ENCODE peak calls at places on chromosomes 6 and 20, in four cellular contexts. E is neuronal stem cell, J is endodermal cell, I is neural progenitor cell. A is an unnamed sample.

GRCh38 chr6:128632131-128632530 is 111.7 kb upstream of the PTPRK start:
- DNase-seq in E (no peak), J (no peak), I (no peak), A (no peak)

GRCh38 chr6:136753624-136754023 is 38.7 kb downstream of the MAP3K5 start:
- DNase-seq in E (no peak), J (peak; percentile 42), I (no peak), A (no peak)

GRCh38 chr6:108839068-108839467 is 9.2 kb upstream of the ARMC2 start:
- DNase-seq in E (no peak), J (peak; percentile 68), I (peak; percentile 20), A (no peak)

GRCh38 chr6:53862517-53863457 is 68.0 kb downstream of the LRRC1 start:
- DNase-seq in E (no peak), J (no peak), I (no peak), A (peak; percentile 80)

GRCh38 chr20:35318502-35319157 is 26.4 kb upstream of the FAM83C start:
- DNase-seq in E (no peak), J (no peak), I (no peak), A (peak; percentile 81)

GRCh38 chr6:125102411-125102810 is 51.2 kb upstream of the TPD52L1 start:
- DNase-seq in E (no peak), J (no peak), I (no peak), A (peak; percentile 40)

GRCh38 chr6:20582586-20583446 is 48.6 kb downstream of the CDKAL1 start:
- DNase-seq in E (no peak), J (no peak), I (no peak), A (no peak)

GRCh38 chr6:130760006-130760405 is 67.2 kb upstream of the SMLR1 start:
- DNase-seq in E (peak; percentile 20), J (peak; percentile 79), I (peak; percentile 66), A (peak; percentile 76)

GRCh38 chr20:50478162-50479036 is 31.8 kb upstream of the PTPN1 start:
- DNase-seq in E (peak; percentile 15), J (peak; percentile 90), I (peak; percentile 77), A (peak; percentile 87)

GRCh38 chr6:39280247-39280731 is 33.9 kb downstream of the KCNK17 start:
- DNase-seq in E (no peak), J (peak; percentile 54), I (no peak), A (peak; percentile 64)

GRCh38 chr6:144283781-144284473 is 1.2 kb upstream of the UTRN start:
- DNase-seq in E (no peak), J (no peak), I (no peak), A (peak; percentile 69)

GRCh38 chr6:24431045-24431451 is 28.3 kb downstream of the MRS2 start:
- DNase-seq in E (no peak), J (peak; percentile 66), I (peak; percentile 28), A (peak; percentile 65)

GRCh38 chr6:121430514-121431460 is 4.7 kb upstream of the GJA1 start:
- DNase-seq in E (no peak), J (no peak), I (peak; percentile 59), A (peak; percentile 72)

GRCh38 chr6:85403331-85404015 is 46.4 kb upstream of the NT5E start:
- DNase-seq in E (no peak), J (peak; percentile 59), I (no peak), A (peak; percentile 91)

GRCh38 chr6:161261797-161262196 is 12.1 kb downstream of the AGPAT4 start:
- DNase-seq in E (no peak), J (no peak), I (no peak), A (no peak)

GRCh38 chr6:117616971-117617765 is 14.9 kb upstream of the GOPC start:
- DNase-seq in E (no peak), J (no peak), I (no peak), A (no peak)

GRCh38 chr6:47455533-47456209 is 21.9 kb upstream of the CD2AP start:
- DNase-seq in E (no peak), J (no peak), I (no peak), A (no peak)

GRCh38 chr6:154962751-154963150 is 32.4 kb upstream of the TIAM2 start:
- DNase-seq in E (no peak), J (no peak), I (no peak), A (peak; percentile 76)

GRCh38 chr6:135722679-135723078 is 128.8 kb upstream of the PDE7B start:
- DNase-seq in E (no peak), J (no peak), I (no peak), A (peak; percentile 87)

GRCh38 chr6:167703781-167704180 is 122.9 kb upstream of the AFDN start:
- DNase-seq in E (no peak), J (peak; percentile 37), I (no peak), A (no peak)

GRCh38 chr20:51327251-51327841 is 215.2 kb downstream of the NFATC2 start:
- DNase-seq in E (no peak), J (no peak), I (no peak), A (peak; percentile 95)

GRCh38 chr6:136347847-136348246 is 58.2 kb upstream of the BCLAF1 start:
- DNase-seq in E (no peak), J (no peak), I (no peak), A (peak; percentile 53)

GRCh38 chr6:71287038-71287437 is 1.6 kb upstream of the OGFRL1 start:
- DNase-seq in E (no peak), J (no peak), I (no peak), A (peak; percentile 63)

GRCh38 chr20:53677447-53678314 is 84.0 kb upstream of the ZNF217 start:
- DNase-seq in E (no peak), J (peak; percentile 71), I (peak; percentile 39), A (peak; percentile 24)

GRCh38 chr6:142413111-142413510 is 111.3 kb downstream of the ADGRG6 start:
- DNase-seq in E (no peak), J (no peak), I (no peak), A (peak; percentile 54)

GRCh38 chr20:22795455-22795854 is 211.1 kb upstream of the FOXA2 start:
- DNase-seq in E (no peak), J (no peak), I (no peak), A (no peak)

GRCh38 chr20:22836877-22837276 is 198.2 kb upstream of the SSTR4 start:
- DNase-seq in E (no peak), J (peak; percentile 35), I (no peak), A (peak; percentile 30)

GRCh38 chr6:108966855-108967755 is 118.9 kb downstream of the ARMC2 start:
- DNase-seq in E (peak; percentile 46), J (peak; percentile 83), I (peak; percentile 78), A (peak; percentile 43)

GRCh38 chr6:140567469-140567868 is 1193.0 kb upstream of the CITED2 start:
- DNase-seq in E (no peak), J (no peak), I (peak; percentile 7), A (peak; percentile 28)

GRCh38 chr6:140571139-140571538 is 1196.7 kb upstream of the CITED2 start:
- DNase-seq in E (no peak), J (no peak), I (no peak), A (peak; percentile 29)

GRCh38 chr6:140572129-140572528 is 1197.7 kb upstream of the CITED2 start:
- DNase-seq in E (no peak), J (no peak), I (no peak), A (peak; percentile 94)

GRCh38 chr6:140561701-140562100 is 1187.3 kb upstream of the CITED2 start:
- DNase-seq in E (no peak), J (no peak), I (no peak), A (no peak)

DNA sequence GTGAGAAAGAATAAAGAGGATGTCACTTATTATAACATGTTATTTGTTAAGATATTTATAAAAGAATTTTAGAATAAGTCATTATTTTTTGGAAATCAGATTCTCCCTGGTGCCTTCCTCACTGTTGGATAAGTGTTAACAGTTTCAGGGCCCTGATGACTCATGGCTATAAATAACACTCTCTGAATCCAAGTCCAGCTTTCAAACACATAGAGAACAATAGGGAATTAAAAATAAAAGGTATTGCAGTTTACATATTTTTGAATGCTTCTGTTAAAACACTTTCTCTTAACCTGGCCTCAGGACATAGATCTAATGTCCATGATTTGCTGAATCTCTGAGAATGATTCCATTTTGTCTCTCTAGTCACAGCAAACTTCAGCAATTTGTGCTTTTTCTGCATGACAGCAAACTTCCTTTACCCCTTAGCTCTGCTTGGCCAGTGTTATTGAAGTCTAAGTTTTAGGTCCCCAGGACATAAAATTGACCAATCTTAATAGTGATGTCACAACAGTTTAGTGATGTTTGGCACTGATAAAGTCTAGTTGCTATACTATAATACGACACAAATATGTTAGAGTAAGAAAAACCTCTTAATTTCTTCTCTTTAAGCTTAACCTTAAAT is 1192.4 kb upstream of the CITED2 start:
- DNase-seq in E (no peak), J (no peak), I (no peak), A (peak; percentile 82)
- H3K9ac ChIP-seq in E (no peak overlapping the region), J (no peak overlapping the region), I (no peak overlapping the region), A (no peak overlapping the region)

DNA sequence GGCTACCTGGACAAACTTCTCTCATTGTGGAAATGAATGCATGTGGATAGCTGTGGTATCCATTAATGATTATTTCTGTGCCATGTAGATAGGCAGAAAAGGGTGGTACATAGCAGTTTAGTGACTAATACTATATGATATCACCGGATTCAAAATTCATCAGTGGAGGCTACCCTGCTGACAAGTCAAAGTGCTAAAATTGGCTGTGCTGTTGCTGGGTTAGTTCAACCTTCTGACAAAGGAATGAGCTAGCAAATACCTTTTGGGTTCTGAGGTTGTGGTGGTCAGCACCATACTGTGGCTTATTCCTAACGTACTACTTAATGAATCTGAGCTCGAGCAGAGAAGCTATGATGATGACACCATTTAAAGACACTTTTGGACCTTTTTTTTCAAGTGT is 109.1 kb downstream of the TFAP2B start:
- DNase-seq in E (no peak), J (no peak), I (no peak), A (no peak)
- H3K9ac ChIP-seq in E (no peak overlapping the region), J (no peak overlapping the region), I (no peak overlapping the region), A (no peak overlapping the region)

DNA sequence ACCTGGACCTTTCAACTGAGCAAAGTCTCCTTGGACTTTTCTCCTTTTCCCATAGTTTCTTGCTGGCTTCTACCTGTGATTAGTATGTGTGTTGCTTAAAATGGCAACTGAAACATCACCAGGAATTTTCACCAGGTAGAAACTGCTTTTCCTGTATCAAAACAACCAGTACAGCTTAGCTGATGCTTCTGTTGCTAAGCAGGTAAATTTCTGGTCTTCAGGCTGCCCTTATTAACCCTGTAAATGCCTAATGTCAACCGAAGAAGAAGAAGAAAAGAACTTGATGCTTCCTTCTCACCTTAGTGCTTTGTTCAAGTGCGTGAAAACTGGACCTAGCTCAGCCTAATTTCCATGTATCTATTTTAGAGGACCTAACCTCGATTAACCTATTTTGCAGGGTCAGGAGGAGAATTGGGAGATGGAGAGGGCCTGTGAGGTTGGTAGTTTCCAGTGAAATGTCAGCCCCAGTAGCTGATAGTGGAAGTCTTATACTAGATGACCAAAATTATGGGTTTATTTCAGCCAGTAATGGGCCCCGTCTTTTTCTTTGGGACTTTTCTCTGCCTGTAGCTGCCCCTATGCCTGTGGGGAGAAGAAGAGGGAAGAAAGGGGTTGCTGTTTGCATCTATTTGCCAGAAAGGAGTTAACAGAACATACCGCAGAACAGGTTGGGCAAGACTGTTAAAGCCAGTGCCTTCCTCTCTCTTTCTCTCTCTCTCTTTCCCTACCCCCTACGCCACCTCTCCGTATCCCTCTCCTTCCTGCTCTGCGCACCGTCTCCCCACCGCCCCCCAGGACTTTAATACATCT is 37.7 kb downstream of the RREB1 start:
- DNase-seq in E (no peak), J (peak; percentile 61), I (no peak), A (no peak)
- H3K9ac ChIP-seq in E (no peak overlapping the region), J (no peak overlapping the region), I (no peak overlapping the region), A (peak overlapping the region; percentile 64)

GRCh38 chr20:3577366-3577765 is 85.8 kb downstream of the GFRA4 start:
- DNase-seq in E (no peak), J (no peak), I (no peak), A (no peak)

GRCh38 chr20:3576363-3576762 is 86.8 kb downstream of the GFRA4 start:
- DNase-seq in E (no peak), J (no peak), I (no peak), A (no peak)

DNA sequence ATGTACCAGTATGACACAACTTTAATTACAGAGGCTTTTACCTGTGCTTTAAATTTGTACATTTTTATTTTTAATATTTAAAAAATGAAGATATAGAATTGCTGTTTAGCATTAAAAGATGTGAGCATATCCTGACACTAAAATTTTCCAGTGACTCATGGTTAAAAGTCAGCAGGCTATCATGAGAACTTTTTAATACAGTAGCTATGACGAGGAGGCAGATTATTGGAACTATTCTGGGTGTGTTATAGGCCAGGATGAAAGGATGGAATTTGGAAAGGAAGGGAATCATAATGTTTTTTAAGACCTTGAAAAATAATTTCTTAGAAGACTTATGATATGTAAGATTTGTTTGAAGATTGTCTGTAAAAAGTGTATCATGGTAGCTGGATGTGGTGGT is 91.0 kb downstream of the GFRA4 start:
- DNase-seq in E (no peak), J (no peak), I (no peak), A (peak; percentile 52)
- H3K9ac ChIP-seq in E (no peak overlapping the region), J (no peak overlapping the region), I (no peak overlapping the region), A (no peak overlapping the region)